ENCODE peak calls at places on chromosomes 6 and 20, in eight cellular contexts. One of them, this sample, is unnamed.

GRCh38 chr20:49288784-49289696 is 11.2 kb upstream of the ZNFX1 start:
- DNase-seq in MCF 10A: no peak
- DNase-seq in psoas muscle: no peak
- DNase-seq in brain microvascular endothelial cell: no peak
- DNase-seq in fibroblast of pulmonary artery: no peak
- DNase-seq in Calu3: peak; percentile 72
- DNase-seq in upper lobe of left lung: peak; percentile 31
- DNase-seq in CD8-positive, alpha-beta T cell: no peak
- DNase-seq in this sample: no peak

GRCh38 chr6:141309295-141309694 is 823.4 kb upstream of the GJE1 start:
- DNase-seq in Calu3: no peak
- DNase-seq in psoas muscle: no peak
- DNase-seq in CD8-positive, alpha-beta T cell: no peak
- DNase-seq in fibroblast of pulmonary artery: peak; percentile 14
- DNase-seq in upper lobe of left lung: no peak
- DNase-seq in MCF 10A: no peak
- DNase-seq in brain microvascular endothelial cell: no peak
- DNase-seq in this sample: no peak

GRCh38 chr6:37603284-37603683 is 94.4 kb downstream of the MDGA1 start:
- DNase-seq in CD8-positive, alpha-beta T cell: no peak
- DNase-seq in fibroblast of pulmonary artery: no peak
- DNase-seq in Calu3: no peak
- DNase-seq in MCF 10A: no peak
- DNase-seq in psoas muscle: no peak
- DNase-seq in brain microvascular endothelial cell: no peak
- DNase-seq in upper lobe of left lung: no peak
- DNase-seq in this sample: no peak

GRCh38 chr20:19932170-19932667 is 84.9 kb upstream of the NAA20 start:
- DNase-seq in CD8-positive, alpha-beta T cell: no peak
- DNase-seq in brain microvascular endothelial cell: peak; percentile 67
- DNase-seq in psoas muscle: no peak
- DNase-seq in fibroblast of pulmonary artery: peak; percentile 97
- DNase-seq in MCF 10A: no peak
- DNase-seq in Calu3: no peak
- DNase-seq in upper lobe of left lung: peak; percentile 51
- DNase-seq in this sample: no peak

GRCh38 chr6:148323344-148323743 is 19.3 kb upstream of the SASH1 start:
- DNase-seq in upper lobe of left lung: no peak
- DNase-seq in CD8-positive, alpha-beta T cell: no peak
- DNase-seq in fibroblast of pulmonary artery: no peak
- DNase-seq in psoas muscle: no peak
- DNase-seq in brain microvascular endothelial cell: peak; percentile 44
- DNase-seq in MCF 10A: no peak
- DNase-seq in Calu3: no peak
- DNase-seq in this sample: no peak

GRCh38 chr6:5516036-5516435 is 254.7 kb downstream of the FARS2 start:
- DNase-seq in Calu3: no peak
- DNase-seq in brain microvascular endothelial cell: no peak
- DNase-seq in MCF 10A: no peak
- DNase-seq in psoas muscle: no peak
- DNase-seq in fibroblast of pulmonary artery: no peak
- DNase-seq in upper lobe of left lung: no peak
- DNase-seq in CD8-positive, alpha-beta T cell: no peak
- DNase-seq in this sample: no peak

GRCh38 chr6:131041814-131042213 is 21.2 kb downstream of the EPB41L2 start:
- DNase-seq in Calu3: no peak
- DNase-seq in psoas muscle: no peak
- DNase-seq in brain microvascular endothelial cell: no peak
- DNase-seq in CD8-positive, alpha-beta T cell: no peak
- DNase-seq in fibroblast of pulmonary artery: no peak
- DNase-seq in upper lobe of left lung: no peak
- DNase-seq in MCF 10A: no peak
- DNase-seq in this sample: no peak

GRCh38 chr6:130885392-130886192 is 58.4 kb downstream of the SMLR1 start:
- DNase-seq in MCF 10A: peak; percentile 85
- DNase-seq in upper lobe of left lung: peak; percentile 49
- DNase-seq in fibroblast of pulmonary artery: peak; percentile 91
- DNase-seq in brain microvascular endothelial cell: peak; percentile 75
- DNase-seq in CD8-positive, alpha-beta T cell: peak; percentile 79
- DNase-seq in Calu3: peak; percentile 83
- DNase-seq in psoas muscle: no peak
- DNase-seq in this sample: peak; percentile 32

GRCh38 chr20:2144850-2145249 is 43.2 kb downstream of the STK35 start:
- DNase-seq in psoas muscle: no peak
- DNase-seq in upper lobe of left lung: no peak
- DNase-seq in MCF 10A: no peak
- DNase-seq in fibroblast of pulmonary artery: no peak
- DNase-seq in brain microvascular endothelial cell: no peak
- DNase-seq in Calu3: no peak
- DNase-seq in CD8-positive, alpha-beta T cell: no peak
- DNase-seq in this sample: no peak

GRCh38 chr6:139473239-139473701 is 98.8 kb upstream of the CITED2 start:
- DNase-seq in Calu3: no peak
- DNase-seq in fibroblast of pulmonary artery: no peak
- DNase-seq in psoas muscle: no peak
- DNase-seq in MCF 10A: no peak
- DNase-seq in CD8-positive, alpha-beta T cell: no peak
- DNase-seq in brain microvascular endothelial cell: no peak
- DNase-seq in upper lobe of left lung: peak; percentile 26
- DNase-seq in this sample: no peak

GRCh38 chr20:44461142-44461802 is 14.4 kb upstream of the TTPAL start:
- DNase-seq in MCF 10A: no peak
- DNase-seq in upper lobe of left lung: no peak
- DNase-seq in psoas muscle: no peak
- DNase-seq in CD8-positive, alpha-beta T cell: no peak
- DNase-seq in Calu3: no peak
- DNase-seq in fibroblast of pulmonary artery: no peak
- DNase-seq in brain microvascular endothelial cell: no peak
- DNase-seq in this sample: no peak
- TF ChIP-seq CTCF in MCF 10A: no peak
- TF ChIP-seq CTCF in upper lobe of left lung: no peak
- TF ChIP-seq CTCF in psoas muscle: no peak
- TF ChIP-seq CTCF in CD8-positive, alpha-beta T cell: no peak
- TF ChIP-seq CTCF in Calu3: peak; percentile 3
- TF ChIP-seq CTCF in fibroblast of pulmonary artery: no peak
- TF ChIP-seq CTCF in brain microvascular endothelial cell: no peak
- TF ChIP-seq CTCF in this sample: no peak

DNA sequence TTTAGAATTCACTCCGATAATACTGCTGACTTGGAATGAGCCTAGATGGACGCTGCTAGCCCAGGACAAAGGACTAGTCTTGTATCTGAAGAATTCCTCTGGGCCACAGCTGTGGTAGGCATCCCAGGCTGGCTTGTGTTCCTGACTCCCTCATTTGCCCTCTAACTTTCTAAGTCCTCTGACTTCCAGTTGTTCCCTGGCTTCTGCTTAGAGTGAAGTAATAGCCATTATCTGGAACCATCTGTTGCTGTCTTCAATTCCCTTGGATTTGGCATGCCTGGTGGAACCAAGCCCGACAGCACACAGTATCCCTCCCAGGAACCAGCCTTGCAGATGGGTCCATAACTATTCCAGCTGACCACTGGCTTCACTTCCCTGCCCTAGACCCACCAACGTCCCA is 376.0 kb downstream of the SYNE1 start:
- DNase-seq in upper lobe of left lung: no peak
- DNase-seq in MCF 10A: no peak
- DNase-seq in fibroblast of pulmonary artery: no peak
- DNase-seq in psoas muscle: peak; percentile 66
- DNase-seq in Calu3: no peak
- DNase-seq in brain microvascular endothelial cell: no peak
- DNase-seq in CD8-positive, alpha-beta T cell: no peak
- DNase-seq in this sample: no peak
- TF ChIP-seq CTCF in upper lobe of left lung: no peak
- TF ChIP-seq CTCF in MCF 10A: no peak
- TF ChIP-seq CTCF in fibroblast of pulmonary artery: no peak
- TF ChIP-seq CTCF in psoas muscle: no peak
- TF ChIP-seq CTCF in Calu3: no peak
- TF ChIP-seq CTCF in brain microvascular endothelial cell: no peak
- TF ChIP-seq CTCF in CD8-positive, alpha-beta T cell: no peak
- TF ChIP-seq CTCF in this sample: no peak

GRCh38 chr20:59157961-59158541 is 5.6 kb upstream of the ZNF831 start:
- DNase-seq in psoas muscle: no peak
- DNase-seq in Calu3: no peak
- DNase-seq in MCF 10A: no peak
- DNase-seq in fibroblast of pulmonary artery: no peak
- DNase-seq in upper lobe of left lung: no peak
- DNase-seq in brain microvascular endothelial cell: no peak
- DNase-seq in CD8-positive, alpha-beta T cell: no peak
- DNase-seq in this sample: no peak

GRCh38 chr20:59157064-59157463 is 6.6 kb upstream of the ZNF831 start:
- DNase-seq in CD8-positive, alpha-beta T cell: no peak
- DNase-seq in brain microvascular endothelial cell: no peak
- DNase-seq in MCF 10A: no peak
- DNase-seq in fibroblast of pulmonary artery: no peak
- DNase-seq in psoas muscle: no peak
- DNase-seq in Calu3: no peak
- DNase-seq in upper lobe of left lung: no peak
- DNase-seq in this sample: no peak

GRCh38 chr20:59158673-59159072 is 4.9 kb upstream of the ZNF831 start:
- DNase-seq in Calu3: no peak
- DNase-seq in psoas muscle: no peak
- DNase-seq in MCF 10A: no peak
- DNase-seq in fibroblast of pulmonary artery: no peak
- DNase-seq in upper lobe of left lung: no peak
- DNase-seq in CD8-positive, alpha-beta T cell: no peak
- DNase-seq in brain microvascular endothelial cell: no peak
- DNase-seq in this sample: no peak

GRCh38 chr20:59159822-59160740 is 3.5 kb upstream of the ZNF831 start:
- DNase-seq in CD8-positive, alpha-beta T cell: peak; percentile 56
- DNase-seq in Calu3: no peak
- DNase-seq in upper lobe of left lung: no peak
- DNase-seq in MCF 10A: peak; percentile 7
- DNase-seq in brain microvascular endothelial cell: no peak
- DNase-seq in psoas muscle: no peak
- DNase-seq in fibroblast of pulmonary artery: no peak
- DNase-seq in this sample: no peak

GRCh38 chr20:59159091-59159821 is 4.4 kb upstream of the ZNF831 start:
- DNase-seq in upper lobe of left lung: peak; percentile 31
- DNase-seq in psoas muscle: no peak
- DNase-seq in CD8-positive, alpha-beta T cell: peak; percentile 79
- DNase-seq in fibroblast of pulmonary artery: no peak
- DNase-seq in MCF 10A: no peak
- DNase-seq in brain microvascular endothelial cell: no peak
- DNase-seq in Calu3: peak; percentile 22
- DNase-seq in this sample: peak; percentile 75
- TF ChIP-seq CTCF in upper lobe of left lung: no peak
- TF ChIP-seq CTCF in psoas muscle: no peak
- TF ChIP-seq CTCF in CD8-positive, alpha-beta T cell: peak; percentile 23
- TF ChIP-seq CTCF in fibroblast of pulmonary artery: no peak
- TF ChIP-seq CTCF in MCF 10A: no peak
- TF ChIP-seq CTCF in brain microvascular endothelial cell: no peak
- TF ChIP-seq CTCF in Calu3: no peak
- TF ChIP-seq CTCF in this sample: no peak

GRCh38 chr6:29696147-29697129 is 15.5 kb upstream of the ZFP57 start:
- DNase-seq in CD8-positive, alpha-beta T cell: no peak
- DNase-seq in upper lobe of left lung: no peak
- DNase-seq in psoas muscle: no peak
- DNase-seq in MCF 10A: peak; percentile 57
- DNase-seq in brain microvascular endothelial cell: peak; percentile 19
- DNase-seq in fibroblast of pulmonary artery: peak; percentile 35
- DNase-seq in Calu3: peak; percentile 64
- DNase-seq in this sample: no peak
- TF ChIP-seq CTCF in CD8-positive, alpha-beta T cell: peak; percentile 16
- TF ChIP-seq CTCF in upper lobe of left lung: no peak
- TF ChIP-seq CTCF in psoas muscle: peak; percentile 7
- TF ChIP-seq CTCF in MCF 10A: peak; percentile 64
- TF ChIP-seq CTCF in brain microvascular endothelial cell: peak; percentile 71
- TF ChIP-seq CTCF in fibroblast of pulmonary artery: peak; percentile 70
- TF ChIP-seq CTCF in Calu3: peak; percentile 83
- TF ChIP-seq CTCF in this sample: no peak

GRCh38 chr6:111173341-111173740 is 86.0 kb downstream of the SLC16A10 start:
- DNase-seq in MCF 10A: peak; percentile 9
- DNase-seq in fibroblast of pulmonary artery: no peak
- DNase-seq in CD8-positive, alpha-beta T cell: no peak
- DNase-seq in psoas muscle: no peak
- DNase-seq in brain microvascular endothelial cell: no peak
- DNase-seq in upper lobe of left lung: no peak
- DNase-seq in Calu3: no peak
- DNase-seq in this sample: no peak
- TF ChIP-seq CTCF in MCF 10A: no peak
- TF ChIP-seq CTCF in fibroblast of pulmonary artery: no peak
- TF ChIP-seq CTCF in CD8-positive, alpha-beta T cell: no peak
- TF ChIP-seq CTCF in psoas muscle: no peak
- TF ChIP-seq CTCF in brain microvascular endothelial cell: no peak
- TF ChIP-seq CTCF in upper lobe of left lung: no peak
- TF ChIP-seq CTCF in Calu3: no peak
- TF ChIP-seq CTCF in this sample: no peak